ENCODE peak calls at places on chromosomes 16 and 17, in seven cellular contexts. P, K, T, S, U, D and E are unnamed samples.

GRCh38 chr16:29662729-29663019 is 373 bp upstream of the SPN start:
- DNase-seq in P (no peak), K (peak), T (no peak), S (no peak), U (no peak), D (no peak), E (no peak)

GRCh38 chr17:31595076-31595475 is 203.6 kb downstream of the RAB11FIP4 start:
- DNase-seq in P (peak), K (no peak), T (no peak), S (no peak), U (peak), D (no peak), E (peak)

GRCh38 chr16:70770968-70771552 is 29.9 kb downstream of the VAC14 start:
- DNase-seq in P (peak), K (peak), T (peak), S (peak), U (peak), D (peak), E (peak)

GRCh38 chr16:29007865-29008593 is 23.2 kb downstream of the LAT start:
- DNase-seq in P (no peak), K (no peak), T (no peak), S (no peak), U (peak), D (no peak), E (peak)

GRCh38 chr17:63382136-63382535 is 64.0 kb downstream of the CYB561 start:
- DNase-seq in P (no peak), K (no peak), T (no peak), S (no peak), U (no peak), D (no peak), E (no peak)

GRCh38 chr17:20952183-20952582 is 90.6 kb downstream of the USP22 start:
- DNase-seq in P (no peak), K (peak), T (no peak), S (no peak), U (no peak), D (no peak), E (no peak)

GRCh38 chr16:79972053-79972704 is 371.6 kb upstream of the MAF start:
- DNase-seq in P (no peak), K (no peak), T (no peak), S (peak), U (no peak), D (no peak), E (no peak)

GRCh38 chr17:64073771-64074703 is 53.6 kb upstream of the ICAM2 start:
- DNase-seq in P (no peak), K (no peak), T (no peak), S (no peak), U (no peak), D (no peak), E (no peak)

GRCh38 chr16:89442990-89443726 is 47.2 kb downstream of the ANKRD11 start:
- DNase-seq in P (peak), K (peak), T (peak), S (peak), U (peak), D (peak), E (peak)

GRCh38 chr16:65283238-65283651 is 161.4 kb upstream of the CDH11 start:
- DNase-seq in P (no peak), K (no peak), T (no peak), S (no peak), U (peak), D (no peak), E (no peak)

GRCh38 chr17:280901-281300 is 71.7 kb downstream of the RPH3AL start:
- DNase-seq in P (no peak), K (no peak), T (no peak), S (no peak), U (no peak), D (no peak), E (no peak)

GRCh38 chr16:17369441-17369951 is 101.3 kb downstream of the XYLT1 start:
- DNase-seq in P (no peak), K (peak), T (no peak), S (no peak), U (no peak), D (peak), E (no peak)

GRCh38 chr17:15464629-15465028 is 2.8 kb downstream of the CDRT4 start:
- DNase-seq in P (no peak), K (no peak), T (no peak), S (no peak), U (no peak), D (no peak), E (no peak)

GRCh38 chr16:46607529-46607928 is 13.7 kb downstream of the SHCBP1 start:
- DNase-seq in P (no peak), K (no peak), T (no peak), S (peak), U (peak), D (no peak), E (peak)

GRCh38 chr17:7354262-7354781 is 634 bp upstream of the TMEM95 start:
- DNase-seq in P (no peak), K (peak), T (no peak), S (peak), U (peak), D (no peak), E (peak)

GRCh38 chr17:59378621-59379194 is 47.3 kb downstream of the YPEL2 start:
- DNase-seq in P (no peak), K (peak), T (no peak), S (no peak), U (peak), D (no peak), E (peak)

GRCh38 chr16:81636298-81636960 is 142.7 kb upstream of the PLCG2 start:
- DNase-seq in P (no peak), K (no peak), T (no peak), S (no peak), U (no peak), D (no peak), E (no peak)

GRCh38 chr17:74429604-74430384 is 2.1 kb upstream of the GPRC5C start:
- DNase-seq in P (no peak), K (peak), T (no peak), S (no peak), U (no peak), D (peak), E (no peak)

GRCh38 chr17:7717756-7718350 is 309 bp downstream of the DNAH2 start:
- DNase-seq in P (no peak), K (no peak), T (no peak), S (no peak), U (no peak), D (no peak), E (peak)

GRCh38 chr17:57666198-57666870 is 78.8 kb downstream of the CCDC182 start:
- DNase-seq in P (no peak), K (no peak), T (no peak), S (no peak), U (no peak), D (peak), E (no peak)

GRCh38 chr17:56064506-56064905 is 88.8 kb upstream of the ANKFN1 start:
- DNase-seq in P (no peak), K (no peak), T (no peak), S (no peak), U (no peak), D (no peak), E (no peak)

GRCh38 chr17:19345067-19345460 is 17.5 kb downstream of the B9D1 start:
- DNase-seq in P (no peak), K (no peak), T (no peak), S (no peak), U (no peak), D (no peak), E (no peak)

GRCh38 chr17:46212634-46213435 is 19.6 kb upstream of the KANSL1 start:
- DNase-seq in P (peak), K (peak), T (no peak), S (peak), U (peak), D (peak), E (peak)

GRCh38 chr17:81342700-81343070 is 47.6 kb upstream of the SLC38A10 start:
- DNase-seq in P (no peak), K (no peak), T (no peak), S (no peak), U (no peak), D (no peak), E (no peak)

GRCh38 chr17:11309850-11310249 is 68.8 kb downstream of the SHISA6 start:
- DNase-seq in P (no peak), K (no peak), T (no peak), S (no peak), U (no peak), D (no peak), E (no peak)

GRCh38 chr17:82440991-82441627 is 9.4 kb downstream of the CYBC1 start:
- DNase-seq in P (no peak), K (no peak), T (peak), S (no peak), U (no peak), D (no peak), E (peak)

GRCh38 chr16:47486856-47487255 is 25.7 kb downstream of the PHKB start:
- DNase-seq in P (no peak), K (no peak), T (no peak), S (no peak), U (no peak), D (no peak), E (no peak)

DNA sequence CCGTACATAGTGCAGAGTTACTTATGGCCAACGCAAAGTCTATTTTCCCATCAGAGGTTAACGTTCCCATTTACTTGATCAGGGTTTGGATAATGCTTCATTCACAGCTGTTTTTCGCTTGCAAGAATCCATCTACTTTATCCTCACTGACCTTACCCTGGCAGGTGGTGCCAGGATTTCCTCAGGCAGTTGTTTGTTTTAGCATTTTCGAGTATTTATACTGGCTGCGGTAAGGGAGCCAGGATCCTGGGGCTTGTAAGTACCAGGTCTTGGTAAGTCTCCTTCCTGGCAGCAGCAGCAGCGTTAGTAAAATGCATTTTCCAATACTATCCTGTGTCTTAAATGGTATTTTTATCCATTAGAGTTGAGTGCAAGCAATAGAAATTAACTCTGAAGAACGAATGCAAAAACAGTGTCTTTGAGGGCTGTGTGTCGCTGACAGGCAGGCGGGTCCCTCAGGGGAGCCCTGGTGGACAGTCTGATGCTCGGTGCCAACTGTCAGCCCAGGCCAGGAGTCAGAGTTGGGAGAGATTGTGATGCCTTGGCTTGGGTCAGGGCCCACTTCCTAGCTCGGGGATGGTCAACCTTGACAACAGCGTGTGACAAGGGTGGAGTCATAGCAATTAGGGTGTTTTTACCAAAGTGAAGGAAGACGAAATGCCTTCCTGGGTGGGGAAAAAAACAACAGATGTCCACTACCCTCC is 92.4 kb upstream of the HSBP1 start:
- DNase-seq in P (no peak), K (no peak), T (no peak), S (no peak), U (no peak), D (peak), E (no peak)
- TF ChIP-seq CTCF in P (no peak), K (no peak), T (no peak), S (no peak), U (no peak), D (no peak), E (no peak)

GRCh38 chr17:72318131-72318530 is 197.3 kb downstream of the SOX9 start:
- DNase-seq in P (no peak), K (no peak), T (no peak), S (no peak), U (no peak), D (no peak), E (no peak)
- H3K4me3 ChIP-seq in P (no peak), K (no peak), T (no peak), S (no peak), U (no peak), D (no peak), E (no peak)

GRCh38 chr16:72107371-72107770 is 13.7 kb downstream of the DHX38 start:
- DNase-seq in P (no peak), K (no peak), T (no peak), S (no peak), U (no peak), D (no peak), E (no peak)

GRCh38 chr16:72104905-72105304 is 11.3 kb downstream of the DHX38 start:
- DNase-seq in P (no peak), K (no peak), T (no peak), S (no peak), U (no peak), D (no peak), E (no peak)

GRCh38 chr16:72109300-72109699 is 15.7 kb downstream of the DHX38 start:
- DNase-seq in P (no peak), K (no peak), T (no peak), S (no peak), U (no peak), D (no peak), E (no peak)

GRCh38 chr16:72108353-72109102 is 14.9 kb downstream of the DHX38 start:
- DNase-seq in P (no peak), K (no peak), T (no peak), S (no peak), U (no peak), D (no peak), E (no peak)

DNA sequence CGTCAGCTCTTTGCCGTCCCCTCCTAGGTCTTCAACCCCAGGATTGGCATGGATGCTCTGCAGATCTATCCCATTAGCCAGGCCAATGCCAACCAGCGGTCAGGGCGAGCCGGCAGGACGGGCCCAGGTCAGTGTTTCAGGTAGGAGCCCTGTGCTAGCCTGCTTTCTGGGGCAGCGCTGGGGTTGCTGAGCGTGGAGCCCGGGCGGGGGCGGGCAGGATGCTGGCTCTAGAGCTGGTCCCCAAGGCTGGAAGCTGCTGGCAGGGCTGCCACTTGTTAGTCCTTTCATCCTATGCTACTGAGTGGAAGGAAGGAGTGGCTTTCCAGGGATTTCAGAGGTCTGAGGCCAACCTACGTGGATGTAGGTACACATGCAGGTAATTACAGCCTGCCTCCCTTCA is 12.3 kb downstream of the DHX38 start:
- DNase-seq in P (no peak), K (no peak), T (no peak), S (no peak), U (no peak), D (no peak), E (no peak)
- TF ChIP-seq CTCF in P (no peak), K (no peak), T (no peak), S (no peak), U (no peak), D (no peak), E (no peak)

DNA sequence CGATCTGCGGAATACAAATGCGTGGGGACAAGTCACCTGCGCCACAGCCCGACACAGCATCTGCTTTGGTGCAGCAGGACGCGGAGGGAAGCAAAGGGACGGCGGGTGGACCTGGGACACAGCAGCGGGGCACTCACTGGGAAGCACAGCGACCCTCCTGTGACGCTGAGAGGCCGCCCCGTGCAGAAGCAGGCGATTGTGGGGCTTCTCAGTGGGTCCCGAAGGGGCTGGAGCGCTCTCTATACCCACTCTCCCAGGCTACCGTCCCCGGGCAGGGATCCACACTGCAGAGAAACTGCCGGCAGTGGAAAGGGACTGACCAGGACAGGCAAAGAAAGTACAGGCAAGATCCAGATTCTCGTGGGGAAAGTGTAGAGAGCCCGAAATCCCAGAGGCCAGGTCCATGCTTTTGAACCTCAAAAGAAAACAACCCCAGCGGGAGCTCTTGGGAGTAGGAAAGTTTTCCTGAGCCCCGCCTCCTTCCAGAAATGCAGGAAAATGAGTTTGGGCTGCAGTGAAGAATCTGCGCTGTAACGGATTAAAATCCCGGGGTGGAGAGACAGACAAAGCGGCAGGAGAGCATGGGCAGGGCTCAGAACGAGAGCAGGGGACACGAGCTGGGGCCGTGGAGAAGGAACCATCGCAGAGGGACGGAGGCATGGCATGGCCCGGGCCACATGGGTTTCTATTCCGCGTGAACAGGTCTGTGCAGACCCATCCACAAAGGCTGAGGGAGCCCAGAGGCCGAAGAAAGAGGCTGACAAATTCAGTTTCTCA is 12.7 kb downstream of the COX4I1 start:
- DNase-seq in P (no peak), K (no peak), T (no peak), S (no peak), U (no peak), D (no peak), E (peak)
- H3K4me3 ChIP-seq in P (no peak), K (no peak), T (no peak), S (no peak), U (no peak), D (no peak), E (no peak)

GRCh38 chr16:85454171-85454883 is 158.8 kb upstream of the GSE1 start:
- DNase-seq in P (no peak), K (no peak), T (no peak), S (no peak), U (no peak), D (no peak), E (no peak)
- TF ChIP-seq CTCF in P (no peak), K (no peak), T (no peak), S (no peak), U (no peak), D (no peak), E (no peak)

DNA sequence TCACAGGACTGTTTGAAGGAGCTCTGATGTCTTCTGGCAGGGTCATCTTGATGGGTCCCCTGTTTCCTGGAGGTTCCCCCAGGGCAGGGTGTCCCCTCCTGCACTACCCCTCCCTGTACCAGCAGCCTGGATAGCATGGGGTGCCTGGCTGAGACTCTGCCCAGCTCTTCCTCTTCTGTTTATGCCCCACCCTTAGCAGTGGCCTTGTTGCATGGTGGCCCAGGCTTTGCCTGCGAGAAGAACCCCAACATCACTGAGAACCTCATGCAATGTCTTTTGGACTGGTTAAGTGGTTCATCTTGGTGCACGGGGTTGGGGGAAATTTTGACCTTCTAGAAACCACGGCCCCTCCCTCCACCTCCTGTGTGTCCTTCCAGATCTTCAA is 121.8 kb downstream of the IRX3 start:
- DNase-seq in P (no peak), K (no peak), T (no peak), S (no peak), U (no peak), D (no peak), E (no peak)
- H3K4me3 ChIP-seq in P (no peak), K (no peak), T (no peak), S (no peak), U (no peak), D (no peak), E (no peak)

GRCh38 chr17:29243792-29244191 is 2.9 kb upstream of the CRYBA1 start:
- DNase-seq in P (no peak), K (no peak), T (no peak), S (peak), U (peak), D (no peak), E (no peak)
- TF ChIP-seq CTCF in P (peak), K (no peak), T (peak), S (peak), U (peak), D (no peak), E (peak)

DNA sequence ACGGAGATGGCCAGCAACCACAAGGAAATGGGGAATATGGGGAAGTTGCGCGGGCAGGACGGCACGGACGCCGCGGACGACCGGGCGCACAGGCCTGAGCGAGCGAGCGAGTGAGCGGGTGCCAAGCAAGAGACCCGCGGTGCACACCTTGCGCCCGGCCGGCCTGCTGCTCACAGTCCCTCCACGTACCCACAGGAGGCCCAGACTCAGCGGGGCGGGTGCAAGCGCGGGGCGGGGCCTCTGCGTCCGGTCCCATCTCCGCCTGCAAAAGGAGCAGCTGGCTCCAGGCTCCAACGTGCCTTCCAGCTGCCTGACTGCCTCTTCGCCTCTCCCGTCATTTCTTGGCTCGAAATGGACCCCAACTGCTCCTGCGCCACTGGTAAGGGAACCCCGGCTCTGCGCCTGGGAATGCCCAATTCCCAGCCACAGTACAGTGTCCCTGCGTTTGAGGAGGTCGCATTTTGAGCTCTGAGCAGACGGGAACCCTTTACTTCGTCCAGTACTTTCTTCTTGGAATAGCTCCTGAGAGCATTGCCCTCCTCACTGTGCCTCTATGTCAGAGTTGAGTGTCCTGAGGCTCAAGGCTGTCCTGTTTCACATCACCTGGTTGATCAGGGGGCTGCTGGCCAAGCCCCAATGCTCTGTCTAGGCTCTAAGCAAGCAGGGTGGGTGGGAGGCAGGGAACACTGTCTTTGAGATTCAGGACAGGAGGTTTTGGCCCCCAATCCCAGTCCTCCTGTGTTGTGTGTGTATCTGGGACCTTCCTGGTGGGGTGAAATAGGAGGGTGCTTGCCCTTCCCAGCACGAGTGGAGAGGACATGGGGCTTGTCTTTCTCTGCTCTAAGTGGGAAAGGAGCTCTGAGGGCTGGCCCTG is 8.1 kb upstream of the MT1E start:
- DNase-seq in P (no peak), K (peak), T (peak), S (no peak), U (peak), D (peak), E (peak)
- H3K4me3 ChIP-seq in P (no peak), K (peak), T (peak), S (no peak), U (peak), D (peak), E (peak)

DNA sequence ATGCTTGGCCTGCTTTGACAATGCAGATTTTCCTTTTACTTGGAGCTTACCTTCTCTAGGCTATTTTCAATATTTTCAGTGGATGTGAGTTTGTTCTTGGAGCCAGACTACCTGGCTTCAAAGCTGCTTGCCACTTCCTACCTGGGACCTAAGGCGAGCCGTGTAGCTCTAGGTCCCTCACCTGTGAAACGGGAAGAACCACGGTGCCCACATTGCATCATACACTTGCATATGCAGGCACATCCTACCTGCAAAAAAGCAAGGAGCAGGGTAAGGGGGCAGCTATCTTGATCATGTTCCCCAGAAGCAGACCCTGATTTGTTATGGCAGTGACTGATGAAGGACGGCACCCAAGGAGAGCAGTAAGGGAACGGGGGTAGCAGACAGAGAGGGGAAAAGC is 27.0 kb upstream of the MPRIP start:
- DNase-seq in P (no peak), K (no peak), T (no peak), S (no peak), U (no peak), D (no peak), E (no peak)
- TF ChIP-seq CTCF in P (no peak), K (no peak), T (no peak), S (no peak), U (no peak), D (no peak), E (no peak)